ENCODE peak calls at places on chromosomes 11 and 22, in eight cellular contexts. D is amniotic stem cell, B is GM23338, F is T-helper 17 cell, M is uterus, W is NCI-H774, L is AG08396, V is HEK293T. O is an unnamed sample.

GRCh38 chr11:63840356-63841060 is 1.6 kb downstream of the MARK2 start:
- DNase-seq in D (no peak), B (no peak), F (no peak), M (no peak), W (no peak), L (no peak), V (no peak), O (peak; percentile 25)

GRCh38 chr11:44067266-44067665 is 1.2 kb downstream of the ACCS start:
- DNase-seq in D (no peak), B (no peak), F (no peak), M (no peak), W (no peak), L (no peak), V (no peak), O (no peak)

GRCh38 chr11:110069158-110069737 is 23.9 kb upstream of the ZC3H12C start:
- DNase-seq in D (peak; percentile 11), B (no peak), F (no peak), M (no peak), W (no peak), L (peak; percentile 44), V (peak; percentile 46), O (no peak)

GRCh38 chr22:49566141-49566541 is 261.5 kb downstream of the BRD1 start:
- DNase-seq in D (no peak), B (no peak), F (no peak), M (no peak), W (no peak), L (no peak), V (no peak), O (no peak)

GRCh38 chr11:75147875-75148263 is 3.0 kb upstream of the SLCO2B1 start:
- DNase-seq in D (no peak), B (no peak), F (no peak), M (no peak), W (no peak), L (no peak), V (no peak), O (no peak)

GRCh38 chr11:73950869-73951710 is at the start of gene DNAJB13:
- DNase-seq in D (no peak), B (peak; percentile 88), F (no peak), M (no peak), W (peak; percentile 75), L (peak; percentile 84), V (peak; percentile 78), O (no peak)

GRCh38 chr11:131658952-131659351 is 288.5 kb downstream of the NTM start:
- DNase-seq in D (no peak), B (no peak), F (no peak), M (no peak), W (no peak), L (no peak), V (no peak), O (no peak)

GRCh38 chr11:131464024-131464423 is 93.6 kb downstream of the NTM start:
- DNase-seq in D (no peak), B (no peak), F (no peak), M (no peak), W (no peak), L (no peak), V (no peak), O (no peak)

GRCh38 chr11:120756931-120757330 is 245.4 kb downstream of the GRIK4 start:
- DNase-seq in D (no peak), B (peak; percentile 32), F (no peak), M (no peak), W (no peak), L (no peak), V (no peak), O (no peak)

GRCh38 chr11:68505596-68505995 is 45.0 kb downstream of the PPP6R3 start:
- DNase-seq in D (no peak), B (no peak), F (no peak), M (no peak), W (no peak), L (peak; percentile 22), V (no peak), O (no peak)

GRCh38 chr11:132087148-132087547 is 716.7 kb downstream of the NTM start:
- DNase-seq in D (no peak), B (no peak), F (no peak), M (no peak), W (no peak), L (no peak), V (no peak), O (no peak)

GRCh38 chr11:127789887-127790286 is 789.3 kb upstream of the KIRREL3 start:
- DNase-seq in D (no peak), B (peak; percentile 77), F (no peak), M (no peak), W (no peak), L (no peak), V (peak; percentile 13), O (no peak)

GRCh38 chr11:47907499-47907898 is 59.3 kb upstream of the NUP160 start:
- DNase-seq in D (no peak), B (no peak), F (no peak), M (no peak), W (no peak), L (no peak), V (no peak), O (no peak)

GRCh38 chr11:128582496-128583366 is 4.6 kb downstream of the ETS1 start:
- DNase-seq in D (peak; percentile 82), B (peak; percentile 89), F (no peak), M (peak; percentile 38), W (no peak), L (peak; percentile 86), V (no peak), O (no peak)

GRCh38 chr11:3626250-3626960 is 15.4 kb downstream of the ART5 start:
- DNase-seq in D (no peak), B (peak; percentile 41), F (no peak), M (no peak), W (no peak), L (no peak), V (no peak), O (no peak)

GRCh38 chr11:109034341-109034696 is 369.4 kb downstream of the DDX10 start:
- DNase-seq in D (no peak), B (no peak), F (no peak), M (no peak), W (no peak), L (no peak), V (no peak), O (no peak)

GRCh38 chr11:111870522-111870886 is 877 bp downstream of the ALG9 start:
- DNase-seq in D (no peak), B (no peak), F (no peak), M (no peak), W (no peak), L (no peak), V (no peak), O (no peak)

GRCh38 chr11:61832207-61832606 is 4.1 kb downstream of the FADS2 start:
- DNase-seq in D (no peak), B (no peak), F (no peak), M (no peak), W (no peak), L (no peak), V (no peak), O (no peak)

GRCh38 chr11:1041471-1041870 is 5.0 kb upstream of the MUC6 start:
- DNase-seq in D (no peak), B (no peak), F (no peak), M (no peak), W (no peak), L (no peak), V (no peak), O (no peak)

GRCh38 chr11:69293819-69294505 is at the start of gene MYEOV:
- DNase-seq in D (no peak), B (peak; percentile 79), F (no peak), M (no peak), W (no peak), L (peak; percentile 57), V (peak; percentile 91), O (no peak)

GRCh38 chr11:6611092-6612007 is 666 bp downstream of the TAF10 start:
- DNase-seq in D (no peak), B (peak; percentile 38), F (peak; percentile 27), M (peak; percentile 66), W (no peak), L (no peak), V (peak; percentile 20), O (peak; percentile 15)

GRCh38 chr11:83410605-83411565 is 124.7 kb upstream of the CCDC90B start:
- DNase-seq in D (no peak), B (no peak), F (no peak), M (no peak), W (no peak), L (no peak), V (no peak), O (no peak)

GRCh38 chr11:37712246-37712645 is 1114.2 kb upstream of the RAG2 start:
- DNase-seq in D (no peak), B (peak; percentile 48), F (no peak), M (no peak), W (no peak), L (no peak), V (no peak), O (no peak)

GRCh38 chr22:42383287-42383686 is 48.9 kb downstream of the NFAM1 start:
- DNase-seq in D (no peak), B (no peak), F (no peak), M (no peak), W (no peak), L (no peak), V (no peak), O (no peak)

GRCh38 chr11:66219846-66220565 is 48.4 kb upstream of the RAB1B start:
- DNase-seq in D (no peak), B (no peak), F (no peak), M (no peak), W (no peak), L (no peak), V (no peak), O (no peak)

GRCh38 chr11:65078151-65078550 is 5.7 kb downstream of the CDCA5 start:
- DNase-seq in D (no peak), B (peak; percentile 80), F (peak; percentile 54), M (no peak), W (no peak), L (peak; percentile 43), V (peak; percentile 71), O (peak; percentile 71)

GRCh38 chr11:96755752-96756151 is 365.9 kb downstream of the JRKL start:
- DNase-seq in D (no peak), B (no peak), F (no peak), M (no peak), W (no peak), L (no peak), V (no peak), O (no peak)

GRCh38 chr11:94183886-94184264 is 55.2 kb downstream of the PANX1 start:
- DNase-seq in D (no peak), B (peak; percentile 83), F (no peak), M (peak; percentile 39), W (no peak), L (peak; percentile 25), V (peak; percentile 77), O (no peak)

GRCh38 chr11:11391796-11392195 is 38.7 kb upstream of the CSNK2A3 start:
- DNase-seq in D (peak; percentile 38), B (no peak), F (no peak), M (no peak), W (no peak), L (peak; percentile 79), V (no peak), O (no peak)

GRCh38 chr11:69403556-69404215 is 77.8 kb upstream of the LINC01488 start:
- DNase-seq in D (no peak), B (no peak), F (no peak), M (no peak), W (no peak), L (peak; percentile 85), V (no peak), O (no peak)

GRCh38 chr11:86182976-86183584 is 61.5 kb upstream of the EED start:
- DNase-seq in D (no peak), B (no peak), F (peak; percentile 10), M (no peak), W (no peak), L (no peak), V (no peak), O (no peak)

O was measured in naive thymus-derived CD8-positive, alpha-beta T cell.